ENCODE peak calls at places on chromosomes 12 and 14, in nine cellular contexts. B, H, O, G, I, V, P, S and C are unnamed samples.

GRCh38 chr14:104009297-104009696 is 67.0 kb upstream of the RD3L start:
- DNase-seq in B (no peak), H (peak; percentile 5), O (no peak), G (no peak), I (no peak), V (no peak), P (no peak), S (no peak), C (no peak)

GRCh38 chr12:53068811-53069585 is 10.2 kb downstream of the SPRYD3 start:
- DNase-seq in B (peak; percentile 17), H (no peak), O (no peak), G (no peak), I (no peak), V (no peak), P (no peak), S (no peak), C (no peak)

GRCh38 chr12:46933947-46934346 is 108.2 kb upstream of the SLC38A4 start:
- DNase-seq in B (no peak), H (peak; percentile 54), O (peak; percentile 59), G (peak; percentile 73), I (peak; percentile 56), V (no peak), P (no peak), S (peak; percentile 7), C (no peak)

GRCh38 chr14:90275455-90275814 is 19.1 kb downstream of the PSMC1 start:
- DNase-seq in B (no peak), H (no peak), O (no peak), G (no peak), I (no peak), V (no peak), P (no peak), S (no peak), C (no peak)

GRCh38 chr12:121159467-121160307 is 27.0 kb downstream of the P2RX7 start:
- DNase-seq in B (no peak), H (no peak), O (no peak), G (no peak), I (no peak), V (no peak), P (no peak), S (no peak), C (no peak)

GRCh38 chr12:20448781-20449180 is 80.4 kb downstream of the PDE3A start:
- DNase-seq in B (no peak), H (no peak), O (no peak), G (no peak), I (no peak), V (no peak), P (no peak), S (no peak), C (no peak)

GRCh38 chr12:108689314-108690190 is 41.8 kb downstream of the CORO1C start:
- DNase-seq in B (no peak), H (no peak), O (no peak), G (peak; percentile 86), I (no peak), V (peak; percentile 8), P (peak; percentile 54), S (no peak), C (peak; percentile 27)

GRCh38 chr12:110639336-110640178 is 25.6 kb downstream of the TCTN1 start:
- DNase-seq in B (no peak), H (peak; percentile 51), O (no peak), G (peak; percentile 73), I (no peak), V (no peak), P (no peak), S (no peak), C (no peak)

GRCh38 chr14:94560782-94561655 is at the start of gene SERPINA4:
- DNase-seq in B (no peak), H (no peak), O (no peak), G (no peak), I (no peak), V (no peak), P (no peak), S (no peak), C (no peak)

GRCh38 chr14:74347795-74348100 is 523 bp upstream of the VRTN start:
- DNase-seq in B (no peak), H (no peak), O (no peak), G (no peak), I (no peak), V (no peak), P (no peak), S (peak; percentile 26), C (no peak)

GRCh38 chr12:102406033-102406584 is 74.3 kb downstream of the IGF1 start:
- DNase-seq in B (no peak), H (peak; percentile 16), O (no peak), G (no peak), I (no peak), V (no peak), P (no peak), S (no peak), C (no peak)